ENCODE peak calls at places on chromosome 14, in five cellular contexts. F is neural progenitor cell, Q is fibroblast of pulmonary artery, C is NB4, M is PC-3. V is an unnamed sample.

GRCh38 chr14:99565383-99565782 is 38.6 kb downstream of the CCDC85C start:
- DNase-seq in F (no peak), Q (no peak), C (no peak), M (peak), V (no peak)

GRCh38 chr14:61876362-61877049 is 114.3 kb downstream of the SNAPC1 start:
- DNase-seq in F (no peak), Q (no peak), C (no peak), M (no peak), V (no peak)

GRCh38 chr14:104869669-104870367 is 4.8 kb downstream of the CEP170B start:
- DNase-seq in F (no peak), Q (no peak), C (no peak), M (no peak), V (no peak)

GRCh38 chr14:97359391-97359790 is 562.2 kb downstream of the VRK1 start:
- DNase-seq in F (no peak), Q (no peak), C (no peak), M (no peak), V (no peak)

GRCh38 chr14:54920052-54920451 is 17.4 kb upstream of the GCH1 start:
- DNase-seq in F (no peak), Q (no peak), C (no peak), M (no peak), V (no peak)

GRCh38 chr14:105091335-105092123 is 26.3 kb upstream of the GPR132 start:
- DNase-seq in F (no peak), Q (no peak), C (no peak), M (peak), V (no peak)

GRCh38 chr14:50714452-50715073 is 46.5 kb upstream of the SAV1 start:
- DNase-seq in F (peak), Q (peak), C (peak), M (peak), V (peak)

GRCh38 chr14:100439781-100440180 is 116.6 kb downstream of the SLC25A47 start:
- DNase-seq in F (no peak), Q (peak), C (no peak), M (peak), V (peak)

GRCh38 chr14:91159182-91159581 is 45.3 kb downstream of the DGLUCY start:
- DNase-seq in F (no peak), Q (no peak), C (no peak), M (no peak), V (no peak)

GRCh38 chr14:104735830-104736642 is 12.0 kb downstream of the ADSS1 start:
- DNase-seq in F (no peak), Q (peak), C (peak), M (no peak), V (peak)

GRCh38 chr14:104296388-104297312 is 158.3 kb downstream of the KIF26A start:
- DNase-seq in F (no peak), Q (peak), C (no peak), M (no peak), V (no peak)

GRCh38 chr14:104660597-104660996 is 28.8 kb upstream of the INF2 start:
- DNase-seq in F (no peak), Q (no peak), C (peak), M (no peak), V (no peak)

GRCh38 chr14:100677152-100677924 is 49.4 kb upstream of the DLK1 start:
- DNase-seq in F (no peak), Q (peak), C (peak), M (no peak), V (peak)

GRCh38 chr14:35688427-35688826 is 120.7 kb downstream of the RALGAPA1 start:
- DNase-seq in F (no peak), Q (no peak), C (no peak), M (no peak), V (no peak)

GRCh38 chr14:75399819-75400678 is 27.8 kb upstream of the JDP2 start:
- DNase-seq in F (no peak), Q (peak), C (peak), M (peak), V (peak)

GRCh38 chr14:28756896-28757570 is 9.6 kb upstream of the FOXG1 start:
- DNase-seq in F (peak), Q (peak), C (peak), M (peak), V (peak)

GRCh38 chr14:105528197-105528858 is 1.9 kb downstream of the TMEM121 start:
- DNase-seq in F (peak), Q (peak), C (peak), M (peak), V (peak)

GRCh38 chr14:67529947-67530935 is 2.8 kb upstream of the PLEKHH1 start:
- DNase-seq in F (no peak), Q (no peak), C (no peak), M (peak), V (no peak)

GRCh38 chr14:67532606-67532997 is 488 bp upstream of the PLEKHH1 start:
- DNase-seq in F (no peak), Q (no peak), C (no peak), M (no peak), V (no peak)

GRCh38 chr14:67532998-67533753 is at the start of gene PLEKHH1:
- DNase-seq in F (peak), Q (peak), C (peak), M (peak), V (peak)

GRCh38 chr14:67536087-67536486 is 3.0 kb downstream of the PLEKHH1 start:
- DNase-seq in F (no peak), Q (no peak), C (no peak), M (no peak), V (no peak)

DNA sequence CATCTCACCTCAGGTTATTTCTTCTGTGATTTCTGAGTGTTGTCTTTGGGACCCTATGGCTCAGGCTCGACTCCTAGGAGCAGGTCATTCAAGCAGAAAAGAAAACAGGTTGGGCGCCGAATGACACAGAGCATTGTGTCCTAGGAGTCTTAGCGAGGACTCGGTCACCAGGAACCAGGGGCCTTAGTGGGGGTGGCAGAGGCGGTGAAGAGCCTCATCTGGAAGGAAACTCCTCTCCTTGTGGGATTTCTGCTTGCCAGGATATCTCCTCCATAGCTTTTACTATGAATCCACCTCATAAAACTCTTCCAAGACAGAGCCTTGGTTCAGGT is 630 bp downstream of the PLEKHH1 start:
- DNase-seq in F (peak), Q (no peak), C (no peak), M (peak), V (no peak)
- H3K4me3 ChIP-seq in F (peak), Q (peak), C (no peak), M (peak), V (peak)

DNA sequence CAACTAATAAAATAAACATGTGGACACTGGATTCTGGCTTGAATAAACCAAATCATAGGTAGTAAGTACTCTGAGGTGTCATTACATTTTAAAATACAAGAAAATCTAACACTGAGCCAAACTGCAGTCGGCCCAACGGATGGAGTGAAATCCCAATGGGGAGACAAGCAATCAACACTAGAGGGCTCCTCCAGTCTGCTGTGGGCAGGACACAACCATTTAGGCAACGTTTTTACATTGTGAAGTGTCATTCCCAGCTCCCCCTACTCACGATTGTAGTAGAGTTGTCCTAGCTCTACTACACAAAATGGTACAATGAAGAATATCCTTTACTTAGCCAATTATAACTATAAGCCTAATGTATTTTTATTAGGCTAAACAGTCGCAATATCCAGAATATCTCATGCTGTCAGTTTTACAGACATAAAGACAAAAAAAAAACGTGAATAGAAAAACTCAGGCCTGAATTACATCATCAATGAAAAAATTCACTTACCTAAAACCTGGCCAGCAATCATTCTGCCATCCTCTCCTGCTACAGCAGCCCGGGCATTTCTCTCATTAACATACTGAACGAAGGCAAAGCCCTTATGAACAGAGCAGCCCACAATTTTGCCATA is 35.7 kb downstream of the HNRNPC start:
- DNase-seq in F (peak), Q (no peak), C (peak), M (no peak), V (no peak)
- TF ChIP-seq CTCF in F (peak), Q (peak), C (peak), M (peak), V (peak)

DNA sequence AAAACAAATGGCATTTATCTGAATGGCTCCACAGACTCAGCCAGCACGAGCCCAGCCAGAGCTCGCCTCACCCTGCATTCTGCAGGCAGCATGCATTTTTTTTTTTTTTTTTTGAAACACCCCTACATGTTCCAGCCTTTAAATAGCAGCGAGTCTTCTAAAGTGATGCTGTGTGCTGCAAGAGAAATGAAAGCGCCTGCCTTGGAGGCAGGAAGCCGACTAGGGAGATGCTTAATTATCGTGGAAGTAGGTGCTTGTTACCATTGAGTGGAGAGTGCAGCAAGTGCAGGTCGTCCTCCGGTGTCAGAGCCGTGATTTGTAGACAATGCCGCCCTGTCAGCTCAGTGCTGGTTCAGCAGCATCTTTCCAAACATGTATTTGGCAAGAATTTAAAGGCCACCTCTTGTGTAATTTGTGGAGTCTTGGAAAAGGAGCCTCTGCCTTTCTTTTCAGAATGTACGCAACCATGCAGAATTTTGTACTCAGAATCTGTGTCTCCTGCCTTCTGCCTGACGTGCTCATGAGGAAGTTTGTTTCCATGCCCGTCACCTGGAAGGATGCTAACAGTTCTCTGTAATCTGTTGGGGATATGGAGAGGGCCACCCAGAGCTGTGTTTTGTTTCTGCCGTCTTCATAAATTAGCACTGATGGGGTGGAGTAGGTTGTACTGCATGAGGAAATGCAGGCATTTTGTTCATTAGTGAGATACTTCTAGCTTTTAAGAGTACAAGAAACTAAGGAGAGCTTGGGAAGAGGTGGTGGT is 345.9 kb upstream of the RGS6 start:
- DNase-seq in F (peak), Q (peak), C (no peak), M (no peak), V (peak)
- H3K4me3 ChIP-seq in F (peak), Q (peak), C (no peak), M (no peak), V (peak)

GRCh38 chr14:77979171-77979570 is 179.3 kb downstream of the ADCK1 start:
- DNase-seq in F (no peak), Q (no peak), C (no peak), M (no peak), V (no peak)

GRCh38 chr14:77985235-77985634 is 184.9 kb upstream of the NRXN3 start:
- DNase-seq in F (no peak), Q (no peak), C (no peak), M (no peak), V (no peak)

GRCh38 chr14:77980475-77981321 is 180.8 kb downstream of the ADCK1 start:
- DNase-seq in F (peak), Q (no peak), C (peak), M (no peak), V (no peak)

GRCh38 chr14:77979666-77980351 is 179.9 kb downstream of the ADCK1 start:
- DNase-seq in F (peak), Q (no peak), C (peak), M (peak), V (no peak)
- TF ChIP-seq CTCF in F (peak), Q (no peak), C (peak), M (no peak), V (no peak)

DNA sequence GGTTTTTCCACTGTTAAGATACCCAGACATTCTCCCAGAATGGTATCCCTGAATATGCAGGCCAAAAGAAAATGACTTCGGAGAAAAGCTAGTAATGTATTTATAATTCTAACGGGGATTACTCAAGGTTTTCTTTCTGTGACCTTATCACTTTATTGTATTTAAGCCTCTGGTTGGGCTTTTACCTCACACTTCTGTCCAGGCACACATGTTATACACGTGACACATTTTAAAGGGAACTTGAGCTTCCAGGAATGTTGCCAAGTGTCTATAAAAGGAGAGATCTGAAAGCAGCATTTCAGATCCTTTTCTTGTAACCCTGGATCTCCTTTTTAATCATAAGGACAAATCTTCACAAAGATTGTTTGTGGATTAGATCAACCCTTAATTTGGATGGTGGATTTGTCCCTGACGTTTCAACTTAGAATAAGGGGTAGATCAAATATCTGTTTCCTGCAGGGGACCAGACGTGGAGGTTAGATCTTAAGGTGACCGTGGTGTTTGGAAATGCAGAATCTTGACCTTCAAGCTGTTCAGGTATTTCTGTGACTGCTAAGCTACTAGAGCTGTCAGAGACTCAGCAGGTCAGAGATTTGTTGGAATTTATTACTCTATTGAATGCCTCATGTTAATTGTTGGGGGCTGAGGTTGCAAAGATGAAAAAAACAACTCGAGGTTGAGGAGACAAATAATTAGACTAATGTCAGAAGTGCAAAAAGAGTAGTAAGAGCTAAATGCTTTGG is 1.5 kb downstream of the CIPC start:
- DNase-seq in F (no peak), Q (peak), C (peak), M (peak), V (peak)
- H3K4me3 ChIP-seq in F (peak), Q (peak), C (peak), M (peak), V (peak)

V was measured in fibroblast of villous mesenchyme.